ENCODE peak calls at places on chromosomes 7 and 10, in four cellular contexts. N is type B pancreatic cell; O is astrocyte of the spinal cord; A is CD8-positive, alpha-beta T cell. U is an unnamed sample.

GRCh38 chr7:131471605-131472004 is 84.8 kb downstream of the PODXL start:
- DNase-seq in O (peak; percentile 40), N (no peak), A (no peak), U (no peak)

GRCh38 chr7:105678811-105679495 is 97.7 kb upstream of the EFCAB10 start:
- DNase-seq in N (no peak), O (no peak), A (no peak), U (no peak)

GRCh38 chr7:30971440-30971839 is 7.7 kb downstream of the GHRHR start:
- DNase-seq in N (no peak), A (no peak), O (no peak), U (no peak)

GRCh38 chr10:98167191-98167590 is 32.7 kb downstream of the R3HCC1L start:
- DNase-seq in N (no peak), A (no peak), O (no peak), U (no peak)

GRCh38 chr7:11753441-11753840 is 78.6 kb downstream of the THSD7A start:
- DNase-seq in N (no peak), O (no peak), A (no peak), U (no peak)

GRCh38 chr10:46556515-46557318 is at the start of gene GPRIN2:
- DNase-seq in O (no peak), A (no peak), N (peak; percentile 77), U (peak; percentile 40)

GRCh38 chr10:78899996-78900714 is 168.6 kb upstream of the ZMIZ1 start:
- DNase-seq in A (no peak), N (peak; percentile 52), O (no peak), U (peak; percentile 3)

GRCh38 chr7:92404170-92404614 is 43.1 kb upstream of the GATAD1 start:
- DNase-seq in O (no peak), N (no peak), A (no peak), U (no peak)

GRCh38 chr7:128341733-128342132 is 2.0 kb downstream of the RBM28 start:
- DNase-seq in N (no peak), A (no peak), O (no peak), U (no peak)

GRCh38 chr7:142012825-142013506 is 17.3 kb downstream of the MGAM start:
- DNase-seq in N (no peak), O (no peak), A (no peak), U (no peak)
- TF ChIP-seq CTCF in N (no peak), O (no peak), A (no peak), U (no peak)

GRCh38 chr7:27929127-27929526 is 189.2 kb downstream of the TAX1BP1 start:
- DNase-seq in O (no peak), A (no peak), N (no peak), U (no peak)
- TF ChIP-seq CTCF in O (no peak), A (no peak), N (peak; percentile 14), U (no peak)

GRCh38 chr10:1964476-1964875 is 227.2 kb upstream of the ADARB2 start:
- DNase-seq in A (no peak), N (no peak), O (no peak), U (no peak)

GRCh38 chr10:1963341-1963740 is 226.0 kb upstream of the ADARB2 start:
- DNase-seq in N (no peak), A (no peak), O (no peak), U (no peak)

GRCh38 chr10:1957057-1957456 is 219.7 kb upstream of the ADARB2 start:
- DNase-seq in N (no peak), A (no peak), O (no peak), U (no peak)

GRCh38 chr10:1966698-1967097 is 229.4 kb upstream of the ADARB2 start:
- DNase-seq in O (no peak), A (no peak), N (no peak), U (no peak)

DNA sequence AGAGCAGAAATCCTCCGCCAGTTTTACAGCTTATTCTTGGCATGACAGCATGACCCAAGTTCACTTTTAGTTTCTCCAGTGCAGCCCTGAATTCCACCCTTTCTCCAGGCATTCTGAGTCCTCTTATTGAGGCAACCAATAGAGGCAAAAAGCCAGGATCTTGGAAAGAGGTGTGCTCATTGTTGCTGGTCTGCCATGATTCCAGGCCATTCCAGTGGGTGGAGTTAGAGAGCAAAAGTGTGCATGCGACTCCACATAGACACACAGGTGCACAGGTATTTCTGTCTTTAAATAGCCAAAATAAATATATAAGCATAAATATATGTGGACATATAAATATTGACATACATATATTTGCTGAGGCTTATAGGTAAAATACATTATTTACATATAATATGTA is 224.7 kb upstream of the ADARB2 start:
- DNase-seq in N (no peak), O (no peak), A (no peak), U (no peak)
- TF ChIP-seq CTCF in N (no peak), O (no peak), A (no peak), U (peak; percentile 32)

GRCh38 chr7:2103071-2103898 is 129.5 kb downstream of the MAD1L1 start:
- DNase-seq in A (no peak), O (no peak), N (no peak), U (no peak)
- TF ChIP-seq CTCF in A (no peak), O (peak; percentile 21), N (no peak), U (no peak)

GRCh38 chr10:80081801-80082750 is 3.6 kb downstream of the TMEM254 start:
- DNase-seq in O (no peak), A (no peak), N (no peak), U (no peak)
- TF ChIP-seq CTCF in O (no peak), A (no peak), N (no peak), U (no peak)

DNA sequence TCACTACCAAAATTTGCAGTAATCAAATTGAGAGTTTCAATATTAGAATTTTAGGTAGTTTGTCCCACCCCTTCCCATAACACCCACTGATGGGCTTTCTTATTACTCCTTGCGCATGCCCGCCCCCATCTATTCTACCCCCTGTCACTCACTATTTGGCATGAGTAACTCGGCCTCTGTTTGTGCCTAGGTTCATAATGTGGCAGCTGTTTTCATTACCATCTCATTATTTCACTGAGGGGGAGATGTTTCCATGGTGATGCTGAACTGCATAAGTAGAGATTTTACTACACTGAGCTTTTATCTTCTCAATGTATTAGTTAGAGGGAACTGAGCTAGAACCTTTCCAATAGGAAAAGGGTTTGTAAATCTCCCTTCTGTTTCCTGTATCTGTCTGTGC is 33.6 kb downstream of the PRPS1L1 start:
- DNase-seq in N (no peak), O (no peak), A (no peak), U (no peak)
- TF ChIP-seq CTCF in N (no peak), O (no peak), A (no peak), U (no peak)

DNA sequence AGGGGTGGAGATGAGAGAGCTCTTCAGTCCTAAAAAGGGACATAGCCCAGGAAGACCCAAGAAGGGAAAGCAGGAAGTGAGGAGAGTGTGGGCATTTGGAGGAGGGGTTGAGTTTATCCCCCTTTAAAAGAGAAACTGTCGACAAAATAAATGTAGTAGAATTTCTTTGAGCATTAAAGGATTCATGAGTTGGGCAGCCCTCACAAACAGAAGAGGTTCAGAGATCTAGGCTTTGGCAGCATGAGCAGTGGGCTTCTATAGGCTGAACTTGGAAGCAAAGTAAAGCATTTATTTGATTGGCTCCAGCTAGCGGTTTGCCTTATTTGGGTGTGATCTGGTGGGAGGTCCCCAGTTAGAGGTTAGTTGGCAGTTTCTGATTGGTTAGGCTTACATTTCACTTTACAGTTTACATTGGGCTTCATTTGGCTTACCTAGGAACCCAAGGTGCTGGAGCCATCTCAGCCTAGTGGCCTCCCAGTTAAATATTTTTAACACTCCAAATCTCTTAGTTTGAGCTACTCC is 246.8 kb downstream of the CAMK1D start:
- DNase-seq in N (no peak), O (no peak), A (no peak), U (no peak)
- TF ChIP-seq CTCF in N (no peak), O (no peak), A (no peak), U (no peak)

GRCh38 chr10:100562008-100562672 is 26.4 kb downstream of the HIF1AN start:
- DNase-seq in A (peak; percentile 58), O (peak; percentile 53), N (peak; percentile 80), U (peak; percentile 71)

GRCh38 chr10:100561005-100561404 is 25.3 kb downstream of the HIF1AN start:
- DNase-seq in A (no peak), O (no peak), N (no peak), U (no peak)

GRCh38 chr10:100560248-100560647 is 24.5 kb downstream of the HIF1AN start:
- DNase-seq in A (no peak), N (no peak), O (no peak), U (no peak)

GRCh38 chr10:100565206-100565985 is 29.7 kb downstream of the HIF1AN start:
- DNase-seq in A (no peak), O (no peak), N (no peak), U (no peak)

DNA sequence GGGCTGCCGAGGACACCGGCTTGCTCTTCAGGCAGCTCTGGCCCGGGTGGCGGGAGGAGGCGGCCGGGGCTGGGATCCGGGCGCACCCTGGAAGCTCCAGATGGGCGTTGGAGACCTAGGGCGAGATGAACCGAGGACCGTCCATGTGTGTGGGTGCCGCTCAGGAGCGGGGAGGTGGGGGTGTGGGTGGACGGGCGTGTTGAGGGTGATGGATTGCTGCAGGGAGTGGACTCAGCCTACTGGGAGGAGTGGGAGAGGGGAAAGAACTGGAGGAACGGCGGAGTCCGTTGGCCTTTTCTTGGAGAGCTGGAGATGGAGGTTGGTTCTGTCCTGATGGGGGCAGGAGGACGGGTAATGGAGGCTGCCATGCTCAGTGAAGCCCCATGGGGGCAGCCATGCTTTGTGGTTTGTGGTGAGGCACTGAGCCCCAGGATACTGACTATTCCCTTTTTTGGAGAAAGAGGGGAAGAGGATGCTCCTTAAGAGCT is 27.1 kb downstream of the HIF1AN start:
- DNase-seq in A (no peak), N (no peak), O (peak; percentile 22), U (no peak)
- TF ChIP-seq CTCF in A (no peak), N (peak; percentile 50), O (peak; percentile 41), U (peak; percentile 46)

GRCh38 chr7:94276797-94277196 is 117.9 kb upstream of the COL1A2 start:
- DNase-seq in N (no peak), O (peak; percentile 46), A (no peak), U (no peak)
- TF ChIP-seq CTCF in N (peak; percentile 39), O (peak; percentile 47), A (no peak), U (no peak)

GRCh38 chr7:22429386-22429785 is 70.6 kb downstream of the STEAP1B start:
- DNase-seq in O (no peak), A (no peak), N (no peak), U (no peak)
- TF ChIP-seq CTCF in O (no peak), A (no peak), N (no peak), U (no peak)

U was measured in progenitor cell of endocrine pancreas.